ENCODE peak calls at places on chromosomes 2 and 18, in six cellular contexts. One of them, this sample, is unnamed.

GRCh38 chr2:191933307-191934105 is 86.6 kb upstream of the CAVIN2 start:
- DNase-seq in ureter: no peak
- DNase-seq in NCI-H774: no peak
- DNase-seq in activated CD8-positive, alpha-beta T cell treated with anti-CD3 and anti-CD28 coated beads, Interleukin-2, amount 10 ng/mL, durations not matched to agents 7 days and 5 days: no peak
- DNase-seq in stimulated activated CD8-positive, alpha-beta memory T cell treated with anti-CD3 and anti-CD28 coated beads, Interleukin-4, amount 100 ng/mL, for 1 hour: no peak
- DNase-seq in fibroblast of pulmonary artery: peak; percentile 11
- DNase-seq in this sample: no peak

GRCh38 chr18:51890762-51891161 is 449.2 kb upstream of the DCC start:
- DNase-seq in fibroblast of pulmonary artery: peak; percentile 0
- DNase-seq in stimulated activated CD8-positive, alpha-beta memory T cell treated with anti-CD3 and anti-CD28 coated beads, Interleukin-4, amount 100 ng/mL, for 1 hour: no peak
- DNase-seq in NCI-H774: peak; percentile 92
- DNase-seq in activated CD8-positive, alpha-beta T cell treated with anti-CD3 and anti-CD28 coated beads, Interleukin-2, amount 10 ng/mL, durations not matched to agents 7 days and 5 days: no peak
- DNase-seq in ureter: peak; percentile 43
- DNase-seq in this sample: peak; percentile 57

GRCh38 chr2:70354264-70354949 is 52.5 kb upstream of the FAM136A start:
- DNase-seq in ureter: no peak
- DNase-seq in NCI-H774: no peak
- DNase-seq in fibroblast of pulmonary artery: peak; percentile 7
- DNase-seq in stimulated activated CD8-positive, alpha-beta memory T cell treated with anti-CD3 and anti-CD28 coated beads, Interleukin-4, amount 100 ng/mL, for 1 hour: no peak
- DNase-seq in activated CD8-positive, alpha-beta T cell treated with anti-CD3 and anti-CD28 coated beads, Interleukin-2, amount 10 ng/mL, durations not matched to agents 7 days and 5 days: no peak
- DNase-seq in this sample: no peak

GRCh38 chr2:235765181-235765820 is 271.5 kb downstream of the AGAP1 start:
- DNase-seq in ureter: peak; percentile 29
- DNase-seq in fibroblast of pulmonary artery: peak; percentile 44
- DNase-seq in stimulated activated CD8-positive, alpha-beta memory T cell treated with anti-CD3 and anti-CD28 coated beads, Interleukin-4, amount 100 ng/mL, for 1 hour: no peak
- DNase-seq in NCI-H774: no peak
- DNase-seq in activated CD8-positive, alpha-beta T cell treated with anti-CD3 and anti-CD28 coated beads, Interleukin-2, amount 10 ng/mL, durations not matched to agents 7 days and 5 days: no peak
- DNase-seq in this sample: peak; percentile 76

GRCh38 chr2:234615643-234616356 is 118.9 kb upstream of the ARL4C start:
- DNase-seq in ureter: no peak
- DNase-seq in fibroblast of pulmonary artery: no peak
- DNase-seq in activated CD8-positive, alpha-beta T cell treated with anti-CD3 and anti-CD28 coated beads, Interleukin-2, amount 10 ng/mL, durations not matched to agents 7 days and 5 days: no peak
- DNase-seq in NCI-H774: no peak
- DNase-seq in stimulated activated CD8-positive, alpha-beta memory T cell treated with anti-CD3 and anti-CD28 coated beads, Interleukin-4, amount 100 ng/mL, for 1 hour: no peak
- DNase-seq in this sample: no peak

GRCh38 chr18:39772155-39772919 is 2182.7 kb upstream of the PIK3C3 start:
- DNase-seq in stimulated activated CD8-positive, alpha-beta memory T cell treated with anti-CD3 and anti-CD28 coated beads, Interleukin-4, amount 100 ng/mL, for 1 hour: no peak
- DNase-seq in activated CD8-positive, alpha-beta T cell treated with anti-CD3 and anti-CD28 coated beads, Interleukin-2, amount 10 ng/mL, durations not matched to agents 7 days and 5 days: no peak
- DNase-seq in fibroblast of pulmonary artery: peak; percentile 29
- DNase-seq in NCI-H774: no peak
- DNase-seq in ureter: no peak
- DNase-seq in this sample: peak; percentile 30

GRCh38 chr18:21115519-21116411 is 4.2 kb upstream of the ROCK1 start:
- DNase-seq in stimulated activated CD8-positive, alpha-beta memory T cell treated with anti-CD3 and anti-CD28 coated beads, Interleukin-4, amount 100 ng/mL, for 1 hour: no peak
- DNase-seq in NCI-H774: no peak
- DNase-seq in activated CD8-positive, alpha-beta T cell treated with anti-CD3 and anti-CD28 coated beads, Interleukin-2, amount 10 ng/mL, durations not matched to agents 7 days and 5 days: no peak
- DNase-seq in fibroblast of pulmonary artery: peak; percentile 26
- DNase-seq in ureter: no peak
- DNase-seq in this sample: no peak

GRCh38 chr2:186853871-186854435 is 5.0 kb upstream of the ZSWIM2 start:
- DNase-seq in activated CD8-positive, alpha-beta T cell treated with anti-CD3 and anti-CD28 coated beads, Interleukin-2, amount 10 ng/mL, durations not matched to agents 7 days and 5 days: no peak
- DNase-seq in stimulated activated CD8-positive, alpha-beta memory T cell treated with anti-CD3 and anti-CD28 coated beads, Interleukin-4, amount 100 ng/mL, for 1 hour: no peak
- DNase-seq in ureter: no peak
- DNase-seq in NCI-H774: no peak
- DNase-seq in fibroblast of pulmonary artery: peak; percentile 63
- DNase-seq in this sample: peak; percentile 50

GRCh38 chr18:48834421-48835011 is 116.2 kb downstream of the SMAD7 start:
- DNase-seq in ureter: peak; percentile 85
- DNase-seq in NCI-H774: no peak
- DNase-seq in activated CD8-positive, alpha-beta T cell treated with anti-CD3 and anti-CD28 coated beads, Interleukin-2, amount 10 ng/mL, durations not matched to agents 7 days and 5 days: peak; percentile 85
- DNase-seq in fibroblast of pulmonary artery: peak; percentile 90
- DNase-seq in stimulated activated CD8-positive, alpha-beta memory T cell treated with anti-CD3 and anti-CD28 coated beads, Interleukin-4, amount 100 ng/mL, for 1 hour: peak; percentile 50
- DNase-seq in this sample: peak; percentile 91

GRCh38 chr18:66655407-66655806 is 51.5 kb upstream of the CDH19 start:
- DNase-seq in NCI-H774: no peak
- DNase-seq in activated CD8-positive, alpha-beta T cell treated with anti-CD3 and anti-CD28 coated beads, Interleukin-2, amount 10 ng/mL, durations not matched to agents 7 days and 5 days: no peak
- DNase-seq in stimulated activated CD8-positive, alpha-beta memory T cell treated with anti-CD3 and anti-CD28 coated beads, Interleukin-4, amount 100 ng/mL, for 1 hour: no peak
- DNase-seq in fibroblast of pulmonary artery: no peak
- DNase-seq in ureter: no peak
- DNase-seq in this sample: no peak

GRCh38 chr18:59271606-59272220 is 1.5 kb downstream of the RAX start:
- DNase-seq in ureter: no peak
- DNase-seq in NCI-H774: no peak
- DNase-seq in stimulated activated CD8-positive, alpha-beta memory T cell treated with anti-CD3 and anti-CD28 coated beads, Interleukin-4, amount 100 ng/mL, for 1 hour: no peak
- DNase-seq in activated CD8-positive, alpha-beta T cell treated with anti-CD3 and anti-CD28 coated beads, Interleukin-2, amount 10 ng/mL, durations not matched to agents 7 days and 5 days: no peak
- DNase-seq in fibroblast of pulmonary artery: no peak
- DNase-seq in this sample: no peak

GRCh38 chr2:156343940-156344301 is 11.4 kb upstream of the NR4A2 start:
- DNase-seq in ureter: no peak
- DNase-seq in NCI-H774: no peak
- DNase-seq in activated CD8-positive, alpha-beta T cell treated with anti-CD3 and anti-CD28 coated beads, Interleukin-2, amount 10 ng/mL, durations not matched to agents 7 days and 5 days: no peak
- DNase-seq in stimulated activated CD8-positive, alpha-beta memory T cell treated with anti-CD3 and anti-CD28 coated beads, Interleukin-4, amount 100 ng/mL, for 1 hour: no peak
- DNase-seq in fibroblast of pulmonary artery: peak; percentile 16
- DNase-seq in this sample: peak; percentile 36

GRCh38 chr18:36399055-36399454 is 101.5 kb downstream of the FHOD3 start:
- DNase-seq in NCI-H774: no peak
- DNase-seq in stimulated activated CD8-positive, alpha-beta memory T cell treated with anti-CD3 and anti-CD28 coated beads, Interleukin-4, amount 100 ng/mL, for 1 hour: no peak
- DNase-seq in fibroblast of pulmonary artery: no peak
- DNase-seq in activated CD8-positive, alpha-beta T cell treated with anti-CD3 and anti-CD28 coated beads, Interleukin-2, amount 10 ng/mL, durations not matched to agents 7 days and 5 days: no peak
- DNase-seq in ureter: no peak
- DNase-seq in this sample: no peak

GRCh38 chr2:4381049-4381448 is 677.7 kb downstream of the DCDC2C start:
- DNase-seq in activated CD8-positive, alpha-beta T cell treated with anti-CD3 and anti-CD28 coated beads, Interleukin-2, amount 10 ng/mL, durations not matched to agents 7 days and 5 days: no peak
- DNase-seq in ureter: no peak
- DNase-seq in NCI-H774: no peak
- DNase-seq in fibroblast of pulmonary artery: no peak
- DNase-seq in stimulated activated CD8-positive, alpha-beta memory T cell treated with anti-CD3 and anti-CD28 coated beads, Interleukin-4, amount 100 ng/mL, for 1 hour: no peak
- DNase-seq in this sample: no peak

GRCh38 chr2:241850544-241851324 is 8.0 kb downstream of the PDCD1 start:
- DNase-seq in fibroblast of pulmonary artery: no peak
- DNase-seq in ureter: peak; percentile 39
- DNase-seq in activated CD8-positive, alpha-beta T cell treated with anti-CD3 and anti-CD28 coated beads, Interleukin-2, amount 10 ng/mL, durations not matched to agents 7 days and 5 days: no peak
- DNase-seq in NCI-H774: no peak
- DNase-seq in stimulated activated CD8-positive, alpha-beta memory T cell treated with anti-CD3 and anti-CD28 coated beads, Interleukin-4, amount 100 ng/mL, for 1 hour: no peak
- DNase-seq in this sample: no peak

GRCh38 chr2:218290316-218291261 is 1.7 kb downstream of the TMBIM1 start:
- DNase-seq in stimulated activated CD8-positive, alpha-beta memory T cell treated with anti-CD3 and anti-CD28 coated beads, Interleukin-4, amount 100 ng/mL, for 1 hour: no peak
- DNase-seq in NCI-H774: no peak
- DNase-seq in fibroblast of pulmonary artery: no peak
- DNase-seq in activated CD8-positive, alpha-beta T cell treated with anti-CD3 and anti-CD28 coated beads, Interleukin-2, amount 10 ng/mL, durations not matched to agents 7 days and 5 days: peak; percentile 64
- DNase-seq in ureter: no peak
- DNase-seq in this sample: no peak

GRCh38 chr2:69933839-69934613 is 19.1 kb downstream of the MXD1 start:
- DNase-seq in ureter: no peak
- DNase-seq in activated CD8-positive, alpha-beta T cell treated with anti-CD3 and anti-CD28 coated beads, Interleukin-2, amount 10 ng/mL, durations not matched to agents 7 days and 5 days: no peak
- DNase-seq in stimulated activated CD8-positive, alpha-beta memory T cell treated with anti-CD3 and anti-CD28 coated beads, Interleukin-4, amount 100 ng/mL, for 1 hour: no peak
- DNase-seq in NCI-H774: no peak
- DNase-seq in fibroblast of pulmonary artery: peak; percentile 95
- DNase-seq in this sample: peak; percentile 78

GRCh38 chr2:133139847-133140533 is 428.3 kb downstream of the NCKAP5 start:
- DNase-seq in NCI-H774: no peak
- DNase-seq in fibroblast of pulmonary artery: no peak
- DNase-seq in ureter: no peak
- DNase-seq in activated CD8-positive, alpha-beta T cell treated with anti-CD3 and anti-CD28 coated beads, Interleukin-2, amount 10 ng/mL, durations not matched to agents 7 days and 5 days: no peak
- DNase-seq in stimulated activated CD8-positive, alpha-beta memory T cell treated with anti-CD3 and anti-CD28 coated beads, Interleukin-4, amount 100 ng/mL, for 1 hour: no peak
- DNase-seq in this sample: peak; percentile 39

GRCh38 chr2:98717625-98718024 is 13.3 kb downstream of the MGAT4A start:
- DNase-seq in ureter: no peak
- DNase-seq in activated CD8-positive, alpha-beta T cell treated with anti-CD3 and anti-CD28 coated beads, Interleukin-2, amount 10 ng/mL, durations not matched to agents 7 days and 5 days: no peak
- DNase-seq in NCI-H774: no peak
- DNase-seq in stimulated activated CD8-positive, alpha-beta memory T cell treated with anti-CD3 and anti-CD28 coated beads, Interleukin-4, amount 100 ng/mL, for 1 hour: no peak
- DNase-seq in fibroblast of pulmonary artery: no peak
- DNase-seq in this sample: no peak

GRCh38 chr18:46411862-46412690 is 244.9 kb downstream of the LOXHD1 start:
- DNase-seq in NCI-H774: no peak
- DNase-seq in ureter: peak; percentile 60
- DNase-seq in activated CD8-positive, alpha-beta T cell treated with anti-CD3 and anti-CD28 coated beads, Interleukin-2, amount 10 ng/mL, durations not matched to agents 7 days and 5 days: no peak
- DNase-seq in fibroblast of pulmonary artery: no peak
- DNase-seq in stimulated activated CD8-positive, alpha-beta memory T cell treated with anti-CD3 and anti-CD28 coated beads, Interleukin-4, amount 100 ng/mL, for 1 hour: no peak
- DNase-seq in this sample: no peak

GRCh38 chr2:233867993-233868532 is at the start of gene MSL3B:
- DNase-seq in activated CD8-positive, alpha-beta T cell treated with anti-CD3 and anti-CD28 coated beads, Interleukin-2, amount 10 ng/mL, durations not matched to agents 7 days and 5 days: peak; percentile 63
- DNase-seq in fibroblast of pulmonary artery: peak; percentile 65
- DNase-seq in ureter: no peak
- DNase-seq in NCI-H774: peak; percentile 75
- DNase-seq in stimulated activated CD8-positive, alpha-beta memory T cell treated with anti-CD3 and anti-CD28 coated beads, Interleukin-4, amount 100 ng/mL, for 1 hour: no peak
- DNase-seq in this sample: peak; percentile 78

GRCh38 chr18:68769423-68769822 is 28.5 kb upstream of the CCDC102B start:
- DNase-seq in ureter: no peak
- DNase-seq in NCI-H774: no peak
- DNase-seq in stimulated activated CD8-positive, alpha-beta memory T cell treated with anti-CD3 and anti-CD28 coated beads, Interleukin-4, amount 100 ng/mL, for 1 hour: no peak
- DNase-seq in activated CD8-positive, alpha-beta T cell treated with anti-CD3 and anti-CD28 coated beads, Interleukin-2, amount 10 ng/mL, durations not matched to agents 7 days and 5 days: no peak
- DNase-seq in fibroblast of pulmonary artery: peak; percentile 76
- DNase-seq in this sample: no peak

GRCh38 chr18:56836173-56836572 is 185.0 kb downstream of the WDR7 start:
- DNase-seq in NCI-H774: no peak
- DNase-seq in fibroblast of pulmonary artery: no peak
- DNase-seq in ureter: no peak
- DNase-seq in activated CD8-positive, alpha-beta T cell treated with anti-CD3 and anti-CD28 coated beads, Interleukin-2, amount 10 ng/mL, durations not matched to agents 7 days and 5 days: no peak
- DNase-seq in stimulated activated CD8-positive, alpha-beta memory T cell treated with anti-CD3 and anti-CD28 coated beads, Interleukin-4, amount 100 ng/mL, for 1 hour: no peak
- DNase-seq in this sample: no peak

This sample was measured in astrocyte of the hippocampus.